ENCODE peak calls at places on chromosomes 4 and X, in ten cellular contexts. One of them, this sample, is unnamed.

GRCh38 chr4:107718351-107718965 is 1.6 kb downstream of the PAPSS1 start:
- DNase-seq in amygdala: no peak
- DNase-seq in CD4-positive, alpha-beta T cell: no peak
- DNase-seq in EL: peak; percentile 48
- DNase-seq in AG20443: no peak
- DNase-seq in posterior cingulate gyrus: no peak
- DNase-seq in thyroid gland: no peak
- DNase-seq in body of pancreas: no peak
- DNase-seq in KBM-7: no peak
- DNase-seq in CD8-positive, alpha-beta T cell: no peak
- DNase-seq in this sample: no peak

GRCh38 chr4:81314196-81314896 is 99.3 kb upstream of the PRKG2 start:
- DNase-seq in amygdala: no peak
- DNase-seq in CD4-positive, alpha-beta T cell: no peak
- DNase-seq in EL: peak; percentile 1
- DNase-seq in AG20443: peak; percentile 67
- DNase-seq in posterior cingulate gyrus: no peak
- DNase-seq in thyroid gland: peak; percentile 76
- DNase-seq in body of pancreas: peak; percentile 76
- DNase-seq in KBM-7: peak; percentile 19
- DNase-seq in CD8-positive, alpha-beta T cell: no peak
- DNase-seq in this sample: peak; percentile 82

GRCh38 chr4:169774466-169775445 is 17.0 kb upstream of the HPF1 start:
- DNase-seq in amygdala: no peak
- DNase-seq in CD4-positive, alpha-beta T cell: no peak
- DNase-seq in EL: no peak
- DNase-seq in AG20443: no peak
- DNase-seq in posterior cingulate gyrus: no peak
- DNase-seq in thyroid gland: no peak
- DNase-seq in body of pancreas: peak; percentile 16
- DNase-seq in KBM-7: no peak
- DNase-seq in CD8-positive, alpha-beta T cell: peak; percentile 62
- DNase-seq in this sample: no peak

GRCh38 chr4:53366301-53366716 is 448 bp upstream of the SCFD2 start:
- DNase-seq in amygdala: no peak
- DNase-seq in CD4-positive, alpha-beta T cell: no peak
- DNase-seq in EL: no peak
- DNase-seq in AG20443: no peak
- DNase-seq in posterior cingulate gyrus: no peak
- DNase-seq in thyroid gland: no peak
- DNase-seq in body of pancreas: no peak
- DNase-seq in KBM-7: no peak
- DNase-seq in CD8-positive, alpha-beta T cell: no peak
- DNase-seq in this sample: no peak

GRCh38 chr4:67451464-67451863 is 93.8 kb downstream of the CENPC start:
- DNase-seq in amygdala: no peak
- DNase-seq in CD4-positive, alpha-beta T cell: no peak
- DNase-seq in EL: peak; percentile 20
- DNase-seq in AG20443: no peak
- DNase-seq in posterior cingulate gyrus: no peak
- DNase-seq in thyroid gland: no peak
- DNase-seq in body of pancreas: no peak
- DNase-seq in KBM-7: no peak
- DNase-seq in CD8-positive, alpha-beta T cell: no peak
- DNase-seq in this sample: no peak

GRCh38 chr4:139606600-139607301 is 50.7 kb upstream of the SETD7 start:
- DNase-seq in amygdala: no peak
- DNase-seq in CD4-positive, alpha-beta T cell: no peak
- DNase-seq in EL: peak; percentile 58
- DNase-seq in AG20443: peak; percentile 47
- DNase-seq in posterior cingulate gyrus: no peak
- DNase-seq in thyroid gland: no peak
- DNase-seq in body of pancreas: no peak
- DNase-seq in KBM-7: peak; percentile 73
- DNase-seq in CD8-positive, alpha-beta T cell: no peak
- DNase-seq in this sample: no peak

GRCh38 chr4:118348886-118349285 is 3.9 kb downstream of the PRSS12 start:
- DNase-seq in amygdala: no peak
- DNase-seq in CD4-positive, alpha-beta T cell: no peak
- DNase-seq in EL: no peak
- DNase-seq in AG20443: no peak
- DNase-seq in posterior cingulate gyrus: no peak
- DNase-seq in thyroid gland: no peak
- DNase-seq in body of pancreas: no peak
- DNase-seq in KBM-7: peak; percentile 41
- DNase-seq in CD8-positive, alpha-beta T cell: no peak
- DNase-seq in this sample: no peak

GRCh38 chr4:6671648-6672047 is 22.0 kb upstream of the S100P start:
- DNase-seq in amygdala: no peak
- DNase-seq in CD4-positive, alpha-beta T cell: no peak
- DNase-seq in EL: no peak
- DNase-seq in AG20443: no peak
- DNase-seq in posterior cingulate gyrus: no peak
- DNase-seq in thyroid gland: no peak
- DNase-seq in body of pancreas: no peak
- DNase-seq in KBM-7: no peak
- DNase-seq in CD8-positive, alpha-beta T cell: no peak
- DNase-seq in this sample: no peak

GRCh38 chr4:1418494-1419285 is 12.4 kb upstream of the NKX1-1 start:
- DNase-seq in amygdala: no peak
- DNase-seq in CD4-positive, alpha-beta T cell: no peak
- DNase-seq in EL: no peak
- DNase-seq in AG20443: no peak
- DNase-seq in posterior cingulate gyrus: peak; percentile 3
- DNase-seq in thyroid gland: no peak
- DNase-seq in body of pancreas: no peak
- DNase-seq in KBM-7: no peak
- DNase-seq in CD8-positive, alpha-beta T cell: no peak
- DNase-seq in this sample: no peak

GRCh38 chr4:182189107-182189878 is 53.9 kb upstream of the TENM3 start:
- DNase-seq in amygdala: no peak
- DNase-seq in CD4-positive, alpha-beta T cell: no peak
- DNase-seq in EL: peak; percentile 95
- DNase-seq in AG20443: peak; percentile 58
- DNase-seq in posterior cingulate gyrus: no peak
- DNase-seq in thyroid gland: no peak
- DNase-seq in body of pancreas: no peak
- DNase-seq in KBM-7: no peak
- DNase-seq in CD8-positive, alpha-beta T cell: no peak
- DNase-seq in this sample: peak; percentile 30

GRCh38 chr4:148004228-148004813 is 272.4 kb downstream of the ARHGAP10 start:
- DNase-seq in amygdala: no peak
- DNase-seq in CD4-positive, alpha-beta T cell: no peak
- DNase-seq in EL: no peak
- DNase-seq in AG20443: no peak
- DNase-seq in posterior cingulate gyrus: no peak
- DNase-seq in thyroid gland: no peak
- DNase-seq in body of pancreas: no peak
- DNase-seq in KBM-7: no peak
- DNase-seq in CD8-positive, alpha-beta T cell: no peak
- DNase-seq in this sample: no peak

GRCh38 chrX:46814966-46815365 is 21.9 kb upstream of the RP2 start:
- DNase-seq in amygdala: no peak
- DNase-seq in CD4-positive, alpha-beta T cell: no peak
- DNase-seq in EL: peak; percentile 13
- DNase-seq in AG20443: peak; percentile 14
- DNase-seq in posterior cingulate gyrus: no peak
- DNase-seq in thyroid gland: no peak
- DNase-seq in body of pancreas: no peak
- DNase-seq in KBM-7: no peak
- DNase-seq in CD8-positive, alpha-beta T cell: no peak
- DNase-seq in this sample: no peak

GRCh38 chrX:3244955-3245354 is 101.5 kb downstream of the MXRA5 start:
- DNase-seq in amygdala: no peak
- DNase-seq in CD4-positive, alpha-beta T cell: no peak
- DNase-seq in EL: peak; percentile 10
- DNase-seq in AG20443: no peak
- DNase-seq in posterior cingulate gyrus: no peak
- DNase-seq in thyroid gland: peak; percentile 5
- DNase-seq in body of pancreas: no peak
- DNase-seq in KBM-7: peak; percentile 1
- DNase-seq in CD8-positive, alpha-beta T cell: no peak
- DNase-seq in this sample: no peak

GRCh38 chr4:140163029-140163810 is 9.2 kb upstream of the MAML3 start:
- DNase-seq in amygdala: no peak
- DNase-seq in CD4-positive, alpha-beta T cell: no peak
- DNase-seq in EL: peak; percentile 52
- DNase-seq in AG20443: peak; percentile 70
- DNase-seq in posterior cingulate gyrus: no peak
- DNase-seq in thyroid gland: no peak
- DNase-seq in body of pancreas: no peak
- DNase-seq in KBM-7: no peak
- DNase-seq in CD8-positive, alpha-beta T cell: no peak
- DNase-seq in this sample: no peak

GRCh38 chrX:47648376-47648775 is 2.0 kb downstream of the ELK1 start:
- DNase-seq in amygdala: no peak
- DNase-seq in CD4-positive, alpha-beta T cell: no peak
- DNase-seq in EL: peak; percentile 21
- DNase-seq in AG20443: no peak
- DNase-seq in posterior cingulate gyrus: no peak
- DNase-seq in thyroid gland: no peak
- DNase-seq in body of pancreas: no peak
- DNase-seq in KBM-7: no peak
- DNase-seq in CD8-positive, alpha-beta T cell: no peak
- DNase-seq in this sample: no peak

GRCh38 chr4:117768610-117769009 is 265.7 kb upstream of the NDST3 start:
- DNase-seq in amygdala: no peak
- DNase-seq in CD4-positive, alpha-beta T cell: no peak
- DNase-seq in EL: no peak
- DNase-seq in AG20443: no peak
- DNase-seq in posterior cingulate gyrus: no peak
- DNase-seq in thyroid gland: no peak
- DNase-seq in body of pancreas: no peak
- DNase-seq in KBM-7: no peak
- DNase-seq in CD8-positive, alpha-beta T cell: no peak
- DNase-seq in this sample: no peak

GRCh38 chr4:48139688-48140087 is 5.6 kb upstream of the TXK start:
- DNase-seq in amygdala: peak; percentile 2
- DNase-seq in CD4-positive, alpha-beta T cell: peak; percentile 40
- DNase-seq in EL: peak; percentile 45
- DNase-seq in AG20443: peak; percentile 17
- DNase-seq in posterior cingulate gyrus: no peak
- DNase-seq in thyroid gland: peak; percentile 47
- DNase-seq in body of pancreas: no peak
- DNase-seq in KBM-7: no peak
- DNase-seq in CD8-positive, alpha-beta T cell: peak; percentile 60
- DNase-seq in this sample: no peak

GRCh38 chrX:123878177-123878576 is 18.3 kb downstream of the XIAP start:
- DNase-seq in amygdala: no peak
- DNase-seq in CD4-positive, alpha-beta T cell: no peak
- DNase-seq in EL: peak; percentile 25
- DNase-seq in AG20443: no peak
- DNase-seq in posterior cingulate gyrus: no peak
- DNase-seq in thyroid gland: no peak
- DNase-seq in body of pancreas: no peak
- DNase-seq in KBM-7: peak; percentile 79
- DNase-seq in CD8-positive, alpha-beta T cell: no peak
- DNase-seq in this sample: no peak

GRCh38 chrX:131703646-131704045 is 159.8 kb downstream of the OR13H1 start:
- DNase-seq in amygdala: no peak
- DNase-seq in CD4-positive, alpha-beta T cell: no peak
- DNase-seq in EL: no peak
- DNase-seq in AG20443: no peak
- DNase-seq in posterior cingulate gyrus: no peak
- DNase-seq in thyroid gland: no peak
- DNase-seq in body of pancreas: no peak
- DNase-seq in KBM-7: no peak
- DNase-seq in CD8-positive, alpha-beta T cell: no peak
- DNase-seq in this sample: no peak

GRCh38 chr4:74206088-74206826 is 48.3 kb downstream of the MTHFD2L start:
- DNase-seq in amygdala: no peak
- DNase-seq in CD4-positive, alpha-beta T cell: no peak
- DNase-seq in EL: peak; percentile 72
- DNase-seq in AG20443: peak; percentile 54
- DNase-seq in posterior cingulate gyrus: no peak
- DNase-seq in thyroid gland: no peak
- DNase-seq in body of pancreas: no peak
- DNase-seq in KBM-7: peak; percentile 31
- DNase-seq in CD8-positive, alpha-beta T cell: no peak
- DNase-seq in this sample: no peak

GRCh38 chrX:153460826-153461225 is 9.6 kb downstream of the HAUS7 start:
- DNase-seq in amygdala: peak; percentile 42
- DNase-seq in CD4-positive, alpha-beta T cell: peak; percentile 36
- DNase-seq in EL: peak; percentile 43
- DNase-seq in AG20443: peak; percentile 58
- DNase-seq in posterior cingulate gyrus: no peak
- DNase-seq in thyroid gland: peak; percentile 49
- DNase-seq in body of pancreas: peak; percentile 43
- DNase-seq in KBM-7: peak; percentile 54
- DNase-seq in CD8-positive, alpha-beta T cell: peak; percentile 66
- DNase-seq in this sample: no peak

GRCh38 chr4:75498041-75498440 is 16.2 kb downstream of the RCHY1 start:
- DNase-seq in amygdala: no peak
- DNase-seq in CD4-positive, alpha-beta T cell: no peak
- DNase-seq in EL: no peak
- DNase-seq in AG20443: no peak
- DNase-seq in posterior cingulate gyrus: no peak
- DNase-seq in thyroid gland: no peak
- DNase-seq in body of pancreas: no peak
- DNase-seq in KBM-7: no peak
- DNase-seq in CD8-positive, alpha-beta T cell: no peak
- DNase-seq in this sample: no peak

GRCh38 chr4:6890358-6890757 is 19.3 kb upstream of the TBC1D14 start:
- DNase-seq in amygdala: no peak
- DNase-seq in CD4-positive, alpha-beta T cell: no peak
- DNase-seq in EL: no peak
- DNase-seq in AG20443: no peak
- DNase-seq in posterior cingulate gyrus: no peak
- DNase-seq in thyroid gland: no peak
- DNase-seq in body of pancreas: no peak
- DNase-seq in KBM-7: no peak
- DNase-seq in CD8-positive, alpha-beta T cell: no peak
- DNase-seq in this sample: no peak

GRCh38 chrX:38335382-38335781 is 8.1 kb upstream of the RPGR start:
- DNase-seq in amygdala: no peak
- DNase-seq in CD4-positive, alpha-beta T cell: no peak
- DNase-seq in EL: no peak
- DNase-seq in AG20443: no peak
- DNase-seq in posterior cingulate gyrus: no peak
- DNase-seq in thyroid gland: no peak
- DNase-seq in body of pancreas: no peak
- DNase-seq in KBM-7: no peak
- DNase-seq in CD8-positive, alpha-beta T cell: no peak
- DNase-seq in this sample: no peak

GRCh38 chr4:99405433-99406115 is 29.6 kb downstream of the ADH7 start:
- DNase-seq in amygdala: peak; percentile 36
- DNase-seq in CD4-positive, alpha-beta T cell: peak; percentile 45
- DNase-seq in EL: peak; percentile 74
- DNase-seq in AG20443: peak; percentile 59
- DNase-seq in posterior cingulate gyrus: peak; percentile 42
- DNase-seq in thyroid gland: peak; percentile 69
- DNase-seq in body of pancreas: peak; percentile 86
- DNase-seq in KBM-7: peak; percentile 73
- DNase-seq in CD8-positive, alpha-beta T cell: peak; percentile 67
- DNase-seq in this sample: peak; percentile 42

GRCh38 chrX:95703696-95704095 is 980.9 kb upstream of the DIAPH2 start:
- DNase-seq in amygdala: no peak
- DNase-seq in CD4-positive, alpha-beta T cell: no peak
- DNase-seq in EL: no peak
- DNase-seq in AG20443: no peak
- DNase-seq in posterior cingulate gyrus: no peak
- DNase-seq in thyroid gland: no peak
- DNase-seq in body of pancreas: no peak
- DNase-seq in KBM-7: no peak
- DNase-seq in CD8-positive, alpha-beta T cell: no peak
- DNase-seq in this sample: no peak

GRCh38 chrX:104085477-104085876 is 9.4 kb upstream of the TMSB15C start:
- DNase-seq in amygdala: no peak
- DNase-seq in CD4-positive, alpha-beta T cell: no peak
- DNase-seq in EL: no peak
- DNase-seq in AG20443: no peak
- DNase-seq in posterior cingulate gyrus: no peak
- DNase-seq in thyroid gland: no peak
- DNase-seq in body of pancreas: no peak
- DNase-seq in KBM-7: no peak
- DNase-seq in CD8-positive, alpha-beta T cell: no peak
- DNase-seq in this sample: no peak